ENCODE peak calls at places on chromosomes 13 and 19, in five cellular contexts. One of them, this sample, is unnamed.

GRCh38 chr13:28047784-28048388 is 52.5 kb downstream of the FLT3 start:
- DNase-seq in NB4: peak
- DNase-seq in tibial nerve: no peak
- DNase-seq in IMR-90: peak
- DNase-seq in breast epithelium: no peak
- DNase-seq in this sample: no peak

GRCh38 chr13:112711528-112712265 is 21.9 kb downstream of the ATP11A start:
- DNase-seq in NB4: peak
- DNase-seq in tibial nerve: peak
- DNase-seq in IMR-90: peak
- DNase-seq in breast epithelium: peak
- DNase-seq in this sample: peak

GRCh38 chr19:33407140-33407551 is 33.6 kb downstream of the CEBPG start:
- DNase-seq in NB4: no peak
- DNase-seq in tibial nerve: no peak
- DNase-seq in IMR-90: no peak
- DNase-seq in breast epithelium: no peak
- DNase-seq in this sample: no peak

GRCh38 chr13:50365683-50366391 is 350.6 kb downstream of the KCNRG start:
- DNase-seq in NB4: peak
- DNase-seq in tibial nerve: no peak
- DNase-seq in IMR-90: no peak
- DNase-seq in breast epithelium: no peak
- DNase-seq in this sample: no peak

GRCh38 chr19:2474232-2475017 is 1.5 kb upstream of the GADD45B start:
- DNase-seq in NB4: peak
- DNase-seq in tibial nerve: peak
- DNase-seq in IMR-90: peak
- DNase-seq in breast epithelium: peak
- DNase-seq in this sample: peak

GRCh38 chr19:13031917-13032623 is 36.8 kb downstream of the NFIX start:
- DNase-seq in NB4: no peak
- DNase-seq in tibial nerve: no peak
- DNase-seq in IMR-90: peak
- DNase-seq in breast epithelium: no peak
- DNase-seq in this sample: no peak

GRCh38 chr19:47714339-47714738 is 1.1 kb downstream of the EHD2 start:
- DNase-seq in NB4: no peak
- DNase-seq in tibial nerve: no peak
- DNase-seq in IMR-90: no peak
- DNase-seq in breast epithelium: no peak
- DNase-seq in this sample: no peak

GRCh38 chr19:16850133-16850532 is 20.9 kb downstream of the SIN3B start:
- DNase-seq in NB4: no peak
- DNase-seq in tibial nerve: no peak
- DNase-seq in IMR-90: peak
- DNase-seq in breast epithelium: no peak
- DNase-seq in this sample: no peak

GRCh38 chr13:29513981-29514719 is 81.3 kb downstream of the SLC7A1 start:
- DNase-seq in NB4: no peak
- DNase-seq in tibial nerve: no peak
- DNase-seq in IMR-90: no peak
- DNase-seq in breast epithelium: no peak
- DNase-seq in this sample: no peak

GRCh38 chr19:32181356-32181920 is 164.0 kb upstream of the ZNF507 start:
- DNase-seq in NB4: no peak
- DNase-seq in tibial nerve: no peak
- DNase-seq in IMR-90: no peak
- DNase-seq in breast epithelium: no peak
- DNase-seq in this sample: no peak

GRCh38 chr13:113058988-113059850 is 46.4 kb upstream of the F7 start:
- DNase-seq in NB4: no peak
- DNase-seq in tibial nerve: no peak
- DNase-seq in IMR-90: no peak
- DNase-seq in breast epithelium: no peak
- DNase-seq in this sample: no peak

GRCh38 chr19:45069056-45069455 is 7.2 kb downstream of the ZNF296 start:
- DNase-seq in NB4: no peak
- DNase-seq in tibial nerve: no peak
- DNase-seq in IMR-90: no peak
- DNase-seq in breast epithelium: peak
- DNase-seq in this sample: no peak

GRCh38 chr13:49635599-49636433 is 7.5 kb downstream of the ARL11 start:
- DNase-seq in NB4: no peak
- DNase-seq in tibial nerve: no peak
- DNase-seq in IMR-90: peak
- DNase-seq in breast epithelium: no peak
- DNase-seq in this sample: peak

GRCh38 chr19:55095260-55096060 is 19.8 kb downstream of the EPS8L1 start:
- DNase-seq in NB4: no peak
- DNase-seq in tibial nerve: no peak
- DNase-seq in IMR-90: no peak
- DNase-seq in breast epithelium: no peak
- DNase-seq in this sample: no peak

GRCh38 chr19:29628661-29629385 is 22.7 kb downstream of the POP4 start:
- DNase-seq in NB4: no peak
- DNase-seq in tibial nerve: no peak
- DNase-seq in IMR-90: no peak
- DNase-seq in breast epithelium: no peak
- DNase-seq in this sample: no peak

GRCh38 chr19:32720936-32721250 is 1.3 kb downstream of the TDRD12 start:
- DNase-seq in NB4: no peak
- DNase-seq in tibial nerve: no peak
- DNase-seq in IMR-90: no peak
- DNase-seq in breast epithelium: no peak
- DNase-seq in this sample: no peak

GRCh38 chr19:49335071-49335783 is at the start of gene CD37:
- DNase-seq in NB4: peak
- DNase-seq in tibial nerve: no peak
- DNase-seq in IMR-90: no peak
- DNase-seq in breast epithelium: peak
- DNase-seq in this sample: no peak

GRCh38 chr13:51832471-51833152 is 12.4 kb downstream of the TMEM272 start:
- DNase-seq in NB4: peak
- DNase-seq in tibial nerve: no peak
- DNase-seq in IMR-90: peak
- DNase-seq in breast epithelium: no peak
- DNase-seq in this sample: peak

GRCh38 chr19:6738726-6739389 is 622 bp upstream of the TRIP10 start:
- DNase-seq in NB4: no peak
- DNase-seq in tibial nerve: no peak
- DNase-seq in IMR-90: peak
- DNase-seq in breast epithelium: no peak
- DNase-seq in this sample: no peak

GRCh38 chr13:98856983-98857382 is 104.5 kb upstream of the SLC15A1 start:
- DNase-seq in NB4: no peak
- DNase-seq in tibial nerve: no peak
- DNase-seq in IMR-90: no peak
- DNase-seq in breast epithelium: no peak
- DNase-seq in this sample: no peak

GRCh38 chr19:20923077-20923871 is at the start of gene ZNF85:
- DNase-seq in NB4: peak
- DNase-seq in tibial nerve: peak
- DNase-seq in IMR-90: peak
- DNase-seq in breast epithelium: peak
- DNase-seq in this sample: peak
- TF ChIP-seq POLR2A in NB4: no peak
- TF ChIP-seq POLR2A in tibial nerve: no peak
- TF ChIP-seq POLR2A in IMR-90: peak
- TF ChIP-seq POLR2A in breast epithelium: no peak
- TF ChIP-seq POLR2A in this sample: peak

GRCh38 chr13:41061075-41061913 is at the start of gene WBP4:
- DNase-seq in NB4: peak
- DNase-seq in tibial nerve: peak
- DNase-seq in IMR-90: peak
- DNase-seq in breast epithelium: peak
- DNase-seq in this sample: peak
- TF ChIP-seq POLR2A in NB4: peak
- TF ChIP-seq POLR2A in tibial nerve: peak
- TF ChIP-seq POLR2A in IMR-90: peak
- TF ChIP-seq POLR2A in breast epithelium: peak
- TF ChIP-seq POLR2A in this sample: peak

DNA sequence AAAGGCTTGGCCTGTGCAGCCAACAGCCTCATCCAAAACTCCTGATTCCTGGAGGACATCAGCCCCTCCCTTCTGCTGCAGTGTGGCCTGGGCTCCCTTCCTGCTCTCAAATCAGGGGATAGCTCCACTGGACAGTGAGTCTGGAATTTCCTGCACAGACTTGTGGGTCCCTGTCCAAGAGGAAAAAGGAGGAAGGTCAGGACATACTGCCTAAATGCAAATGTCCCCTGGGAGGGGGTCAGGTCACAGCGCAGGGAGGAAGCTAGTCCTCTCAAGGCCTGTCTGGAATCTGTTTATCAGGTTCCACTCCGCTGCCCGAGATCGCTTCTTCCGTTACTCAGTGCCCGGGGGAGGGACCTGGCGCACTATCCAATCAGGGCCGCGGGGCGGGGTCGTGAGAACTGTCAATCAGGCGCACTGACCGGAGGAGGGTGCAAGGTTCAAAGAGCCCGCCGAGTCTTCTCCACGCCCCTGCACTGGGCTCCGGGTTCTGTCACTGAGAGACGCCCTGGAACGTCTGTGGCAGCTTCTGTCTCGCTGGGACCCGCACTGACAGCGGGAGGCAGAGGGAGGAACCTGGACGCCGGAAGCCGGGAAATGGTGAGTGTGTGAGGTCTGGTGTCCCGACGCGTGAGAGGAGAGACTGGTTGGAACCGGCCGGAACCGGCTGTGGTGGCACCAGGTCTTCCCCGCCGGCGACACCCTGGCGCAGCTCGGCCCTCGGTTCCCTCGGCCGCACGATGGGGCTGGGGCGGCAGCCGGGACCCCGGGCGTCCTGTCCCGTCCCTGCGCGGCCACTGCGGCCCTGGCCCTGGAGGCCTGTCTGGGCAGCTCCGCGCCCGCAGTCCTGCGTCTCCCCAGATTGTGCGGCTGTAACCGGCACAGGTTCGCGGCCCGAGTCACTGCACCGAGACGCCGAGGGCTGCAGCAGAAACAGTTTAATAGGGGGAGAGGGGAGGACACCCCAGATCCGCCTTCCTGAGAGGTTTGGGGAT is at the start of gene ZNF441:
- DNase-seq in NB4: peak
- DNase-seq in tibial nerve: peak
- DNase-seq in IMR-90: peak
- DNase-seq in breast epithelium: peak
- DNase-seq in this sample: peak
- TF ChIP-seq POLR2A in NB4: peak
- TF ChIP-seq POLR2A in tibial nerve: peak
- TF ChIP-seq POLR2A in IMR-90: peak
- TF ChIP-seq POLR2A in breast epithelium: peak
- TF ChIP-seq POLR2A in this sample: peak

DNA sequence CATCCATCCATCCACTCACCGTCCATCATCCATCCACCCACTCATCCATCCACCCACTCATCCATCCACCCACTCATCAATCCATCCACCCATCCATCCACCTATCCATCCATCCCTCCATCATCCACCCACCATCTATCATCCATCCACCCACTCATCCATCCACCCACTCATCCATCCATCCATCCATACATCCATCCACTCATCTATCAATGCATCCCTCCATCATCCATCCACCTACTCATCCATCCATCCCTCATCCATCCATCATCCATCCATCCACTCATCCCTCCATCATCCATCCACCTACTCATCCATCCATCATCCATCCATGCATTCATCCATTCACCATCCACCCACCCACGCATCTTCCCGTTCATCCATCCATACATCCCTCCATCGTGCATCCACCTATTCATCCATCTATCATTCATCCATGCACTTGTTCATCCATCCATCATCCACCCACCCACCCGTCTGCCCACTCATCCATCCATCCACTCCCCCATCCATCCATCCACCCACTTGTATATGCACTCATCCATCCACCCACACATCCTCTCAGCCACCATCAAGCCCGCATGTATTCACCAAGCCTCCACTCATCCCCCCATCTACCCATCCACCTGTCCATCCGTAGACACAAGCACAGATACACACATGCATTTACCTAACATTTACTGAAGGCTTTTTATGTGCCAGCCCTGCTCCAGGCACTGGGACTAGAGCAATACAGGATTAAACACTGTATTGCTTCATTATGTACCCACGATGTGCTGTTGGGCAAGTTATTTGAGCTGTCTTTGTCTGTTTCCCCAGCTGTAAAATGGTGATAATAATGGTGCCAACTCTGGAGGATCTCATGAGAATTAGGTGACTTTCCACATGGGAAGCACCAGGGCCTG is 3.4 kb downstream of the STAP2 start:
- DNase-seq in NB4: no peak
- DNase-seq in tibial nerve: no peak
- DNase-seq in IMR-90: no peak
- DNase-seq in breast epithelium: no peak
- DNase-seq in this sample: no peak
- TF ChIP-seq POLR2A in NB4: no peak
- TF ChIP-seq POLR2A in tibial nerve: no peak
- TF ChIP-seq POLR2A in IMR-90: no peak
- TF ChIP-seq POLR2A in breast epithelium: no peak
- TF ChIP-seq POLR2A in this sample: no peak

GRCh38 chr19:543912-544608 is at the start of gene GZMM:
- DNase-seq in NB4: no peak
- DNase-seq in tibial nerve: no peak
- DNase-seq in IMR-90: no peak
- DNase-seq in breast epithelium: no peak
- DNase-seq in this sample: no peak
- TF ChIP-seq POLR2A in NB4: no peak
- TF ChIP-seq POLR2A in tibial nerve: no peak
- TF ChIP-seq POLR2A in IMR-90: no peak
- TF ChIP-seq POLR2A in breast epithelium: no peak
- TF ChIP-seq POLR2A in this sample: no peak